ENCODE peak calls at places on chromosomes 11 and 22, in four cellular contexts. D, Z, M and T are unnamed samples.

GRCh38 chr11:134365011-134365925 is 33.5 kb downstream of the GLB1L2 start:
- DNase-seq in M (no peak), D (no peak), Z (no peak), T (no peak)

GRCh38 chr11:123063396-123064267 is 1.7 kb upstream of the HSPA8 start:
- DNase-seq in D (no peak), M (no peak), Z (no peak), T (peak; percentile 59)

GRCh38 chr22:33129621-33130020 is 71.4 kb upstream of the SYN3 start:
- DNase-seq in Z (no peak), D (no peak), M (no peak), T (no peak)

GRCh38 chr22:40399661-40400060 is 29.3 kb downstream of the SGSM3 start:
- DNase-seq in M (no peak), Z (no peak), D (no peak), T (no peak)

GRCh38 chr11:282630-283360 is 4.6 kb downstream of the NLRP6 start:
- DNase-seq in M (no peak), Z (no peak), D (no peak), T (no peak)

GRCh38 chr22:30305906-30306628 is 16.8 kb upstream of the CASTOR1 start:
- DNase-seq in D (no peak), M (no peak), Z (no peak), T (no peak)

GRCh38 chr11:44780940-44781631 is 54.3 kb downstream of the TSPAN18 start:
- DNase-seq in M (no peak), D (no peak), Z (peak; percentile 22), T (peak; percentile 50)

GRCh38 chr11:61333638-61334433 is 808 bp downstream of the TKFC start:
- DNase-seq in Z (no peak), D (no peak), M (no peak), T (no peak)

GRCh38 chr22:42945736-42946135 is 69.2 kb downstream of the PACSIN2 start:
- DNase-seq in D (no peak), M (peak; percentile 61), Z (no peak), T (no peak)

GRCh38 chr22:22907551-22908494 is 20.2 kb downstream of the IGLL5 start:
- DNase-seq in Z (no peak), M (no peak), D (no peak), T (no peak)

GRCh38 chr11:30788849-30789248 is 202.7 kb upstream of the MPPED2 start:
- DNase-seq in D (no peak), Z (no peak), M (no peak), T (no peak)

GRCh38 chr11:100776212-100776896 is 89.3 kb downstream of the ARHGAP42 start:
- DNase-seq in M (peak; percentile 2), D (no peak), Z (no peak), T (peak; percentile 4)

GRCh38 chr11:5626191-5626590 is 1.4 kb downstream of the TRIM34 start:
- DNase-seq in M (peak; percentile 4), D (no peak), Z (no peak), T (peak; percentile 70)

GRCh38 chr11:87901366-87901765 is 273.9 kb downstream of the RAB38 start:
- DNase-seq in Z (no peak), D (no peak), M (no peak), T (no peak)

GRCh38 chr11:59923813-59924212 is 14.4 kb upstream of the OOSP1 start:
- DNase-seq in Z (no peak), D (no peak), M (no peak), T (no peak)

GRCh38 chr11:86905252-86905651 is 49.9 kb downstream of the FZD4 start:
- DNase-seq in D (no peak), Z (no peak), M (no peak), T (no peak)

GRCh38 chr11:105181100-105181499 is 41.5 kb upstream of the CARD18 start:
- DNase-seq in M (peak; percentile 29), Z (no peak), D (no peak), T (peak; percentile 76)

GRCh38 chr22:25452116-25452700 is 112.3 kb upstream of the GRK3 start:
- DNase-seq in Z (no peak), D (no peak), M (no peak), T (peak; percentile 37)

GRCh38 chr11:121131656-121132055 is 30.6 kb downstream of the TECTA start:
- DNase-seq in M (no peak), Z (no peak), D (no peak), T (no peak)

GRCh38 chr11:47915407-47916137 is 64.8 kb upstream of the PTPRJ start:
- DNase-seq in Z (no peak), D (no peak), M (peak; percentile 93), T (no peak)

GRCh38 chr22:20282901-20283673 is 15.0 kb upstream of the RTN4R start:
- DNase-seq in M (no peak), D (no peak), Z (no peak), T (no peak)

DNA sequence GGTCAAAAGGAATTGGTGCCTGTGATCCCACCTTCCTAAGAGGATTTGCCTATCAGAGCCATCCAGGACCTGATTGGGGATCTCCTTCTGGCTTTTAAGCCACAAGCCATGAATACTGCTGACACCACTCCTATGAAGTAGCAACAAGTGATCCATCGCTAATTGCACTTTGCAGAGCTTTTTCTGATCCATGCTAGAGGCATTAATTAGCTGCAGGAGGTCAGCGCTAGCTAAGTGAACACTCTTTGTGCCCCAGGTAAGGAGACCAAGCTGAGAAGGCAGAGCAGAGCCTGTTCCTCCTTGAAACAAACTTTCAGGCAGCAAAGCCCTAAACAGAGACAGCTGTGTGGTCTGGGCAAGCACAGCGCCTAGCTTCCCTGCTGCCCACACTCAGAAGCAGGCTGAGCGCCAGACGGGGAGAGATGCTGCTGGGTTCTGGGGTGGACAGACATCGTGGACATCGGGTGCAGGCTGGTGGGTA is 122.2 kb downstream of the ABTB2 start:
- DNase-seq in M (no peak), Z (no peak), D (no peak), T (no peak)
- H3K4ac ChIP-seq in M (no peak overlapping the region), Z (no peak overlapping the region), D (no peak overlapping the region), T (no peak overlapping the region)

GRCh38 chr11:69887841-69888670 is 68.8 kb upstream of the FGF3 start:
- DNase-seq in M (no peak), D (no peak), Z (no peak), T (no peak)
- H3K4ac ChIP-seq in M (no peak overlapping the region), D (peak overlapping the region; percentile 2), Z (no peak overlapping the region), T (no peak overlapping the region)

DNA sequence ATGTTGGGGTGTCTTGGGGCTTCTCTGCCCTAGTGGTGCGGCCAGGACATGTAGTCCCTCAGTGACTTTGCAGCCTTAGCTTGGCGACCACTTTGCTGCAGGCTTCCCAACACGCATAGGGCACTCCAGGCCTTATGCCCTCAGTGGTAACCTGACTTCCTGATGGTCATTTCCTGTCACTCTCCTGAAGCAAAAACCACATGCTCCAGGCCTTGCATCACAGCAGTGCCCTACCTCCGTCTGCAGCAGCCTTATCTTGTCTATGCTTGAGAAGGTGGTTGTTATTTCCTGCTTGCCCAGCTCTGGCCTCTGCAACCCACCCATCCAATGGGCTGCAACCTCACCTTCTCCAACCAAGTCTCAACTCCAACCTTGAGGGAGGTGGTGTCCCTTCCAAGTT is 33.4 kb upstream of the PISD start:
- DNase-seq in Z (no peak), D (no peak), M (no peak), T (no peak)
- H3K4ac ChIP-seq in Z (no peak overlapping the region), D (no peak overlapping the region), M (no peak overlapping the region), T (no peak overlapping the region)

DNA sequence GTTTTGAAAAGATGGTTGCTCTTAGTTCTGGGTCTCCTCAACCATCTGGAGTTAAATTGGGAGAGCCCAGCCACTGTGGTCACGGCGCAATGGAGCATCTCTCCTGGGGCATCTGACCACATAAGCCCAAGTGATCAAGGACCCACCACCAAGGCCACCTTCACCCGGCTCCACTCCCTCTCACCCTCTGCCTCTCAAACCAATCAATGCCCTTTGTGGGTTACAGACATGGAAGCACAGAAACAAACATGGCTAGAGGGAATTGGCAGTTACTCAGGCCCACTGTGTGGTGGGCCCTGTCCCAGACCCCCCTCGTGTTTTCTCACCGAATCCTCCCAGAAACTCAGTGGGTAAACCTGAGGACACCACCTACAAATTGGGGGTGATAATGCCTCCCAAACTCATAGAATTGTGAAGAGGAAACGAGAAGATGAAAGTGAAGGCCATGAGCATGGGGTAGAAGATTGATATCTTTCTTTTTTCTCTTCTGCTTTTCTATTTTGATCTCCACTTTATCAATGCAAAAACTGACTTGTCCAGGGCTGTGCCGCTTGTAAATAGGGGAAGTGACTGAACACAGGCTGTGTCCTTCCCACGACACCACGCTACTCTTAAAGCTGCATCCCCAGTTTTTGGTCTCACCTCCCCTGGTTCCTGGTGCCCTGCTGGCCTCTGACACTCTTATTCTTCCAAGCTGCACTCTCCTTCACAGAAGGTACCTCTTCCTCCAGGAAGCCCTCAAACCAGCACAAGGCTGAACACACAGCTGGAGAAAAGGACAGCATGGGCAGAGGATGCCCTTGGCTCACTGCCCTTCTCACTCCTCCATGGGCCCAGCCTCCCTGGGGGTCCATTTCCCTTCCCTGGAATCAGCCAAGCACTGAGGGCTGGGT is 52.0 kb downstream of the IRAG1 start:
- DNase-seq in D (no peak), M (no peak), Z (no peak), T (no peak)
- H3K4ac ChIP-seq in D (no peak overlapping the region), M (no peak overlapping the region), Z (no peak overlapping the region), T (peak overlapping the region; percentile 95)

GRCh38 chr11:68032003-68032402 is 1.5 kb downstream of the NDUFS8 start:
- DNase-seq in M (no peak), D (no peak), Z (no peak), T (no peak)

GRCh38 chr11:68030318-68031135 is at the start of gene NDUFS8:
- DNase-seq in D (peak; percentile 96), Z (peak; percentile 99), M (peak; percentile 97), T (peak; percentile 99)

GRCh38 chr11:68032997-68033707 is 2.7 kb downstream of the NDUFS8 start:
- DNase-seq in D (no peak), Z (no peak), M (no peak), T (no peak)

GRCh38 chr11:68028802-68029475 is 1.5 kb upstream of the NDUFS8 start:
- DNase-seq in D (no peak), M (peak; percentile 46), Z (no peak), T (peak; percentile 65)

GRCh38 chr11:68031136-68031459 is 617 bp downstream of the NDUFS8 start:
- DNase-seq in Z (no peak), M (no peak), D (no peak), T (no peak)
- H3K4ac ChIP-seq in Z (no peak overlapping the region), M (peak overlapping the region; percentile 90), D (no peak overlapping the region), T (peak overlapping the region; percentile 98)

GRCh38 chr22:37547249-37547741 is 13.0 kb upstream of the CDC42EP1 start:
- DNase-seq in M (peak; percentile 16), Z (no peak), D (no peak), T (no peak)
- H3K4ac ChIP-seq in M (peak overlapping the region; percentile 73), Z (no peak overlapping the region), D (peak overlapping the region; percentile 97), T (peak overlapping the region; percentile 99)

DNA sequence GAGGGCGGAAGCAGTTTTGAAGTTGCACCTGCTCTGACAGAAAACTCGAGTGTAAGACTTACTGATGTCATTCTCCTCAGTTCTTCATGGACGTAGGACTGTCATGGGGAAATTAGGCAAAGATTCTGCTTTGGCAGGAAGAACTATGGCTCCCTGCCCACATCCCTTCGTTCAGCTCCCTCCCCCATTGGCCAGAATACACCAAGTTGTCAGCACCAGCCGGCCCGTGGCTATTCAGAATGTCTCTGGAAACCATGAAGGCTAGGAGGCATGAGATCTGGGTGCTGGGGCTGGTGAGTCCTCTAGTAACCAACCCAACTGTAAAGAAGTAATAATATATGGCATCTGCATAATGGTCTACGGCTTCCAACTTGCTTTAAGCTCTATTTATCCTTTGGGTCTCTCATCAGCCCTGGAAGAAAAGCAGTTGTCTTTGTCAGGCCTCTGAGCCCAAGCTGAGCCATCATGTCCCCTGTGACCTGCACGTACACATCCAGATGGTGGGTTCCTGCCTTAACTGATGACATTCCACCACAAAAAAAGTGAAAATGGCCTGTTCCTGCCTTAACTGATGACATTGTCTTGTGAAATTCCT is 74.1 kb downstream of the PIWIL4 start:
- DNase-seq in Z (no peak), M (no peak), D (no peak), T (no peak)
- H3K4ac ChIP-seq in Z (no peak overlapping the region), M (no peak overlapping the region), D (peak overlapping the region; percentile 32), T (no peak overlapping the region)